ENCODE peak calls at places on chromosomes 3 and 15, in five cellular contexts. Q, H, E, G and S are unnamed samples.

GRCh38 chr15:62821384-62822131 is 221.0 kb upstream of the TPM1 start:
- DNase-seq in G (peak; percentile 86), Q (no peak), E (peak; percentile 76), H (no peak), S (peak; percentile 49)

GRCh38 chr3:193665370-193665989 is 72.5 kb downstream of the OPA1 start:
- DNase-seq in Q (no peak), H (no peak), G (peak; percentile 25), E (peak; percentile 21), S (no peak)

GRCh38 chr15:64092864-64093626 is 593 bp downstream of the CIAO2A start:
- DNase-seq in H (no peak), G (peak; percentile 72), E (peak; percentile 61), Q (no peak), S (peak; percentile 50)

GRCh38 chr3:151086484-151087456 is 1.3 kb downstream of the MED12L start:
- DNase-seq in E (peak; percentile 88), G (peak; percentile 70), Q (peak; percentile 89), H (peak; percentile 84), S (peak; percentile 67)

GRCh38 chr3:119643528-119643927 is 16.9 kb downstream of the POPDC2 start:
- DNase-seq in E (peak; percentile 40), H (no peak), G (no peak), Q (no peak), S (no peak)

GRCh38 chr15:68658641-68659358 is 80.0 kb downstream of the CORO2B start:
- DNase-seq in H (peak; percentile 19), Q (no peak), G (no peak), E (no peak), S (no peak)

GRCh38 chr3:120555661-120556509 is 40.3 kb upstream of the NDUFB4 start:
- DNase-seq in G (no peak), Q (no peak), E (no peak), H (no peak), S (peak; percentile 60)

GRCh38 chr3:169173231-169173630 is 490.3 kb downstream of the MECOM start:
- DNase-seq in E (no peak), G (no peak), H (no peak), Q (no peak), S (no peak)

GRCh38 chr3:53805463-53806159 is 40.6 kb downstream of the CHDH start:
- DNase-seq in E (no peak), H (peak; percentile 22), G (no peak), Q (no peak), S (no peak)

GRCh38 chr15:43153269-43153668 is 19.9 kb downstream of the TMEM62 start:
- DNase-seq in E (no peak), Q (no peak), H (no peak), G (no peak), S (no peak)

GRCh38 chr3:55329849-55330248 is 157.3 kb downstream of the WNT5A start:
- DNase-seq in Q (no peak), G (no peak), E (no peak), H (no peak), S (no peak)

GRCh38 chr3:37660782-37661181 is 200.9 kb upstream of the CTDSPL start:
- DNase-seq in E (no peak), Q (no peak), G (no peak), H (no peak), S (no peak)

GRCh38 chr3:146256851-146257486 is 6.1 kb upstream of the PLSCR4 start:
- DNase-seq in E (no peak), G (no peak), H (no peak), Q (no peak), S (no peak)

GRCh38 chr15:73127302-73127936 is 75.2 kb downstream of the NEO1 start:
- DNase-seq in E (peak; percentile 52), H (no peak), Q (no peak), G (peak; percentile 33), S (no peak)

GRCh38 chr3:66153471-66153870 is 67.3 kb upstream of the SLC25A26 start:
- DNase-seq in Q (no peak), E (no peak), H (no peak), G (no peak), S (no peak)

GRCh38 chr15:68775671-68776476 is 44.8 kb downstream of the ANP32A start:
- DNase-seq in H (peak; percentile 95), G (no peak), E (no peak), Q (no peak), S (peak; percentile 37)

GRCh38 chr3:159788291-159788690 is 200.3 kb upstream of the IL12A start:
- DNase-seq in H (no peak), G (no peak), E (no peak), Q (no peak), S (no peak)

GRCh38 chr3:186640473-186640818 is 247 bp downstream of the FETUB start:
- DNase-seq in E (peak; percentile 12), Q (peak; percentile 29), H (no peak), G (no peak), S (no peak)

GRCh38 chr3:122415762-122416654 is at the start of gene WDR5B:
- DNase-seq in H (peak; percentile 99), G (peak; percentile 96), E (peak; percentile 98), Q (peak; percentile 34), S (peak; percentile 99)
- TF ChIP-seq POLR2A in H (peak; percentile 71), G (peak; percentile 97), E (peak; percentile 62), Q (peak; percentile 67), S (peak; percentile 79)

DNA sequence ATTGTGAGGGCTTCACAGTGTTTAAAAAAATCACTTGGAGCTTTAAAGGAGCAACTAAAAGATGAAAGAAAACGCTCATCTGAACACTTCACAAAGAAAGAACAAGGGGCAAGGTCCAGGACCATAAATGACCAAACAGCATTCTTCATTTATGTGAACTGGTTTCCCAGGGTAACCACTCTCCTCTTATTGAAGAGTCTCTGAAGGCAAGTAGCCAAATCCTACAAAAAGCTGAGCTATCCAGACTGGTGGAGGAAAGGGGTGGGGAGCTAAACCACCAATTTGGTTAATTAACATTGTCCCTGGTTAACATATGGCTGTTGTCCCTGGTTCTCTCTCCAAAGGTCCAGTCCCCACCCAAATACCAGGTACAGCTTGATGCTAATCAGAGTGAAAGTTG is 58.1 kb downstream of the OSBPL10 start:
- DNase-seq in G (peak; percentile 83), Q (no peak), E (peak; percentile 20), H (no peak), S (no peak)
- H3K4me3 ChIP-seq in G (peak overlapping the region; percentile 35), Q (no peak overlapping the region), E (no peak overlapping the region), H (no peak overlapping the region), S (no peak overlapping the region)

DNA sequence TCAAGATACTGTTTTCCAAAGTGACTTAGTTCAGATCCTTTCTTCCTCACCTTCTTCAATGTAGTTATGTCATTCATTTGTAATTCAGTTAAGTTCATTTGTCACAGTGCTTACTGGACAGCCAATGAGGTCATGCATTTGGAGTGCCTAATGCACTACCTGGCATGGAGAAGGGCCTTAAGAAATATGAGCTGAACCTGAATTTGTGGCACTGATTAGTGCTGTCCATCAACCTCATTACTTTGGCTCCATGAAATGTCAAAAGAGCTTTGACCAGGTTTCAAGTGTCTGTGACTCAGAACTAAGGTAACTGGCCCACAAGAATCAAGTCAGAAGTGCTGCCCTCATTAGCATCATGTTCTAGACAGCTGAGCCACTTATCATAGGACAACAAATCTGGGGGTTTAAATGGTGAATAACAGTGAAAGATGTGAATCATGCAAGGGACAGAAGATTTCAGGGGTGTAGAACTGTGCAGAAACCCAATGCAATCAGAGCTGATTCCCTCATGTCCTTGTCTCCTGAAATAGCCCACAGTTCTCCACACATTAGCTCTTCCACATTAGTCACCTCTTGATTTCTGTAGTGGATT is 38.5 kb downstream of the CHST2 start:
- DNase-seq in E (no peak), Q (no peak), G (no peak), H (no peak), S (no peak)
- TF ChIP-seq EP300 in E (no peak), Q (no peak), G (no peak), H (no peak), S (no peak)

GRCh38 chr15:56244237-56244810 is 645 bp upstream of the RFX7 start:
- DNase-seq in Q (no peak), H (peak; percentile 69), E (peak; percentile 87), G (peak; percentile 82), S (peak; percentile 27)
- TF ChIP-seq POLR2A in Q (no peak), H (no peak), E (peak; percentile 26), G (peak; percentile 74), S (no peak)